ENCODE peak calls at places on chromosome 14, in eight cellular contexts. L, U, B, K, A, F, N and G are unnamed samples.

GRCh38 chr14:45838597-45838996 is 585.6 kb upstream of the MIS18BP1 start:
- DNase-seq in N (peak; percentile 14), L (no peak), B (no peak), A (no peak), F (no peak), U (no peak), K (no peak), G (no peak)

GRCh38 chr14:50452285-50452684 is 55.6 kb upstream of the CDKL1 start:
- DNase-seq in L (peak; percentile 8), N (peak; percentile 6), K (no peak), B (peak; percentile 31), F (no peak), A (no peak), U (no peak), G (peak; percentile 95)

GRCh38 chr14:94161087-94161486 is 13.0 kb upstream of the PPP4R4 start:
- DNase-seq in K (no peak), L (no peak), B (no peak), F (no peak), U (no peak), A (no peak), N (no peak), G (no peak)

GRCh38 chr14:95222151-95222631 is 64.9 kb upstream of the DICER1 start:
- DNase-seq in L (no peak), F (peak; percentile 52), A (no peak), K (peak; percentile 43), U (no peak), N (peak; percentile 37), B (peak; percentile 38), G (no peak)

GRCh38 chr14:103607039-103607668 is 21.9 kb upstream of the KLC1 start:
- DNase-seq in A (peak; percentile 80), B (peak; percentile 92), K (peak; percentile 58), U (peak; percentile 81), L (peak; percentile 85), F (peak; percentile 90), N (peak; percentile 76), G (no peak)

GRCh38 chr14:88323520-88324199 is 591 bp upstream of the KCNK10 start:
- DNase-seq in L (no peak), A (no peak), B (peak; percentile 1), N (peak; percentile 51), F (peak; percentile 13), K (no peak), U (peak; percentile 69), G (no peak)

GRCh38 chr14:67429651-67430205 is 17.8 kb upstream of the PLEK2 start:
- DNase-seq in U (no peak), N (no peak), A (no peak), F (no peak), B (no peak), L (no peak), K (no peak), G (no peak)

GRCh38 chr14:50035214-50035613 is 81.2 kb downstream of the VCPKMT start:
- DNase-seq in U (no peak), N (no peak), A (no peak), B (no peak), K (no peak), L (no peak), F (no peak), G (no peak)

GRCh38 chr14:95935228-95935822 is 58.7 kb downstream of the TUNAR start:
- DNase-seq in F (peak; percentile 32), N (peak; percentile 68), L (peak; percentile 46), U (no peak), A (no peak), B (peak; percentile 41), K (no peak), G (no peak)

GRCh38 chr14:74510955-74511354 is 17.4 kb downstream of the ISCA2 start:
- DNase-seq in N (no peak), B (peak; percentile 81), F (peak; percentile 48), A (no peak), U (no peak), K (no peak), L (peak; percentile 64), G (no peak)

GRCh38 chr14:67240168-67240932 is 885 bp upstream of the PALS1 start:
- DNase-seq in B (peak; percentile 11), A (peak; percentile 40), U (peak; percentile 61), N (peak; percentile 52), F (peak; percentile 22), K (no peak), L (no peak), G (no peak)

GRCh38 chr14:95770777-95771176 is 56.9 kb upstream of the TCL1A start:
- DNase-seq in B (no peak), F (no peak), N (no peak), U (no peak), L (no peak), K (no peak), A (no peak), G (no peak)

GRCh38 chr14:55832122-55832911 is 252.3 kb downstream of the KTN1 start:
- DNase-seq in N (peak; percentile 64), A (no peak), L (no peak), U (no peak), F (peak; percentile 37), K (no peak), B (peak; percentile 76), G (peak; percentile 90)

GRCh38 chr14:72782182-72782508 is 111.8 kb downstream of the DPF3 start:
- DNase-seq in B (no peak), K (no peak), F (no peak), L (no peak), N (no peak), U (no peak), A (no peak), G (no peak)

GRCh38 chr14:70644016-70644415 is 2.3 kb downstream of the TTC9 start:
- DNase-seq in N (no peak), U (no peak), A (no peak), L (no peak), F (no peak), K (no peak), B (no peak), G (no peak)

GRCh38 chr14:99656171-99656570 is 11.2 kb downstream of the HHIPL1 start:
- DNase-seq in U (no peak), A (no peak), L (no peak), F (no peak), K (no peak), B (no peak), N (no peak), G (no peak)

DNA sequence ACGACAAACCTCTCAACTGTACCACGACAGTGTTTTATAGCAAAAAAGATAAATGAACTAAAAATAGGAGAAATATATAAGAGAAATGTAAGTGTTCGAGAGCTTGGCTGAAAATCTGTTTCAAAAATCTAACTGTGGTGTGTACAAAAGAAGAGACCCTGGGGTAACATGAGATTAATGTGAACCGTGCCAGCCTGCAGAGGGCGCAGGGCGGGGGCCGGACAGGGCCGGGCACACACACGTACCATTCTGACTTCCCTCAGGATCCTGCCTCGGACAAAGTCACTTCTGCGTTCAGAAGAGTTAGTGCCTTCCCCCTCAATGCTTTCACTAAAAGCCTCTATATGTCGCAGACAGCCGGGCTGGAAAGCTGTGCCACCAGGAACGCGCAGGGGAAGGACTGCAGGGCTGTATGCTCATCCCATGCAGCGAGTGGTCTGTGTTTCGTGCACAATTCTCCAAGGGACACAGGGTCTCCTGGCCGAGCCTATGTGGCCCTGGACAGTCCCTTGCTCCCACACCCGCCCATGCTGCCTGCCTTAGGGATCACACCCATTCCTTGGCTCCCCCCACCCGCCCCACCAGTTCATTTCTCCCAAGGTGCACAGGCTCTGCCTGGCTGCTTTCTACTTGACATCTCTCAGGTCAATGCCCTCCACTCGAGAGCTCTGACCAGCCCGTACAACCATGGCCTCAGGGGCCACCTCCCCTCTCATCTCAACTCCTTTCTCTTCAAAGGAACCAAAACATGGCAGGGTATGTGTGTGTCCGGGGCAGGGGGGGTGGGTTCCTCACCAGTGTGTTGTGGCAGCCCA is 8.5 kb downstream of the CDCA4 start:
- DNase-seq in U (no peak), N (no peak), A (no peak), K (no peak), B (no peak), F (no peak), L (no peak), G (no peak)
- TF ChIP-seq CTCF in U (peak; percentile 25), N (no peak), A (peak; percentile 57), K (no peak), B (peak; percentile 10), F (peak; percentile 3), L (peak; percentile 28), G (peak; percentile 7)

GRCh38 chr14:24269910-24270536 is 1.4 kb downstream of the RABGGTA start:
- DNase-seq in U (no peak), A (no peak), B (no peak), F (no peak), L (no peak), N (no peak), K (no peak), G (no peak)
- TF ChIP-seq CTCF in U (no peak), A (no peak), B (no peak), F (no peak), L (no peak), N (no peak), K (no peak), G (no peak)

GRCh38 chr14:78197088-78197487 is 26.9 kb downstream of the NRXN3 start:
- DNase-seq in N (no peak), F (no peak), L (no peak), A (no peak), B (no peak), K (no peak), U (no peak), G (no peak)

GRCh38 chr14:78195431-78195830 is 25.3 kb downstream of the NRXN3 start:
- DNase-seq in U (no peak), F (no peak), L (no peak), B (no peak), A (no peak), N (no peak), K (no peak), G (no peak)

GRCh38 chr14:78202178-78202577 is 32.0 kb downstream of the NRXN3 start:
- DNase-seq in U (no peak), F (no peak), N (no peak), K (no peak), A (no peak), B (no peak), L (no peak), G (no peak)

DNA sequence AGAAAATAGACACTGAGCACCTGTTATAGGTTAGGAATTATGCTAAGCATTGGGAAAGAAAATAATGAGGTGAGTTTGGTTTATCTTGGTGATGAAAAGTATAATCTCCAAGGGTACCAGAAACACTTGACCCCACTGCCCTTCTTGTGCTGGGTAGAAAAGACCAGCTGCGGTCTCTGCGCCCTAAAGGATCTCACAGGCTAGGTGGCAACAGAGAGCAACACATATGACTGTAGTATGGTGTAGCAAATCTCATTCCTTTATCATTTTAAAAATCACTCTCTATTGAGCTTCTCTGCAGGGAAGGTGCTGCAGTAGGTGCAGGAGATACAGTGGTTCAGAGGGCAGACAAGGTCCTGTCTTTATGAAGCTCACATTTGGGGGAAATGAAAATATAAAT is 26.1 kb downstream of the NRXN3 start:
- DNase-seq in N (no peak), F (no peak), K (no peak), U (no peak), B (no peak), L (no peak), A (no peak), G (no peak)
- TF ChIP-seq CTCF in N (no peak), F (no peak), K (no peak), U (no peak), B (no peak), L (no peak), A (no peak), G (peak; percentile 16)

DNA sequence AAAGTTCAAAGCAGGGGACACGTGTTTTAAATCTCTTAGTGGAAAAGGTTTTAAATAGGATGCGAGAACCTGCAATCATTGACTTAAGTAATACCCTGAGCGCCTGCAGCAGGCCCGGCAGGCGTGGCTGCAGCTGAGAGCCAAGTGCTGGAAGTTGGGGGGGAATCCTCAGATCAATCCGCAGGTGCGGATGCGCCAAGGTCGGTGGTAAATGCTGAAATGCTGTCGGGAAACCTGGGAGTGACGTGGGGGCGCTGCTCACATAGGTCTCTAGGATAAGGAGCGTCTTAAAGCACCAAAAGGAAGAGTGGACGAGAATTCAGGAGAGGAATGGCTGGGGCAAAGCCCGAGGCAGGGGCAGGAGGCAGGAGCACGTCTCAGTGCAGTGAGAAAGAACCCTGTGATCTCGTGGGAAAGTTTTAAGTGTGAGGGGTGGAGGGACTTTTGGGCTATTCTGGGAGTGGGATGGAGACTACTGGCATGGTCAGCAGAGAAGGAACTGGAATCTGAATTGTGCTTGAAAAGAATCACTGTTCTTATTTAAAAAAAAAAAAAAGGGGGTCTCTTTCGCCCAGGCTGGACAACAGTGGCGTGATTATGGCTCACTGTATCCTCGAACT is 883 bp upstream of the CDCA4 start:
- DNase-seq in F (peak; percentile 37), A (no peak), B (peak; percentile 44), U (no peak), K (no peak), N (peak; percentile 73), L (no peak), G (peak; percentile 45)
- TF ChIP-seq CTCF in F (no peak), A (no peak), B (no peak), U (no peak), K (no peak), N (peak; percentile 35), L (no peak), G (peak; percentile 39)